ENCODE peak calls at places on chromosomes 11 and 22, in nine cellular contexts. P, I, K, Z, A, R, U, X and Y are unnamed samples.

GRCh38 chr11:117282956-117283355 is 8.2 kb upstream of the BACE1-AS start:
- DNase-seq in P (no peak), I (no peak), K (no peak), Z (no peak), A (no peak), R (no peak), U (no peak), X (no peak), Y (no peak)

GRCh38 chr11:44402466-44403075 is 92.6 kb upstream of the ALX4 start:
- DNase-seq in P (no peak), I (no peak), K (no peak), Z (no peak), A (no peak), R (no peak), U (no peak), X (no peak), Y (no peak)

GRCh38 chr11:132099692-132100091 is 729.3 kb downstream of the NTM start:
- DNase-seq in P (no peak), I (no peak), K (peak), Z (no peak), A (peak), R (peak), U (no peak), X (no peak), Y (no peak)

GRCh38 chr11:125165664-125166346 is 1.3 kb downstream of the PKNOX2 start:
- DNase-seq in P (no peak), I (peak), K (peak), Z (no peak), A (no peak), R (no peak), U (no peak), X (no peak), Y (no peak)

GRCh38 chr11:130897262-130898182 is 18.8 kb downstream of the SNX19 start:
- DNase-seq in P (no peak), I (no peak), K (no peak), Z (no peak), A (no peak), R (peak), U (peak), X (peak), Y (no peak)

GRCh38 chr11:69711824-69712801 is 8.3 kb upstream of the FGF19 start:
- DNase-seq in P (no peak), I (no peak), K (no peak), Z (no peak), A (no peak), R (no peak), U (no peak), X (no peak), Y (no peak)

GRCh38 chr11:65786786-65787636 is at the start of gene OVOL1:
- DNase-seq in P (no peak), I (peak), K (peak), Z (no peak), A (no peak), R (no peak), U (no peak), X (no peak), Y (no peak)

GRCh38 chr11:11426226-11426915 is 73.3 kb upstream of the CSNK2A3 start:
- DNase-seq in P (no peak), I (no peak), K (no peak), Z (no peak), A (no peak), R (no peak), U (no peak), X (no peak), Y (no peak)

GRCh38 chr11:33869511-33870422 is 22.1 kb downstream of the LMO2 start:
- DNase-seq in P (peak), I (peak), K (peak), Z (peak), A (peak), R (no peak), U (no peak), X (peak), Y (no peak)

GRCh38 chr11:124760205-124760652 is 1.9 kb downstream of the ESAM start:
- DNase-seq in P (no peak), I (no peak), K (no peak), Z (no peak), A (peak), R (no peak), U (no peak), X (no peak), Y (no peak)

GRCh38 chr11:60872124-60872951 is 5.0 kb downstream of the ZP1 start:
- DNase-seq in P (no peak), I (no peak), K (no peak), Z (no peak), A (no peak), R (peak), U (no peak), X (no peak), Y (peak)

GRCh38 chr11:78313181-78313788 is 104.3 kb downstream of the GAB2 start:
- DNase-seq in P (no peak), I (peak), K (no peak), Z (peak), A (no peak), R (no peak), U (peak), X (peak), Y (peak)

GRCh38 chr11:61173456-61173855 is 12.2 kb upstream of the VPS37C start:
- DNase-seq in P (no peak), I (no peak), K (no peak), Z (peak), A (no peak), R (no peak), U (no peak), X (no peak), Y (no peak)

GRCh38 chr22:36453266-36453607 is 28.2 kb downstream of the TXN2 start:
- DNase-seq in P (no peak), I (no peak), K (no peak), Z (no peak), A (no peak), R (no peak), U (no peak), X (no peak), Y (no peak)

GRCh38 chr11:27468643-27469332 is 3.8 kb downstream of the LGR4 start:
- DNase-seq in P (no peak), I (no peak), K (no peak), Z (no peak), A (no peak), R (peak), U (peak), X (peak), Y (no peak)

GRCh38 chr22:33049125-33049729 is 9.0 kb downstream of the SYN3 start:
- DNase-seq in P (peak), I (peak), K (peak), Z (peak), A (peak), R (peak), U (peak), X (peak), Y (peak)

GRCh38 chr22:24588370-24588755 is 4.5 kb downstream of the LRRC75B start:
- DNase-seq in P (no peak), I (no peak), K (no peak), Z (no peak), A (no peak), R (no peak), U (no peak), X (no peak), Y (no peak)

GRCh38 chr22:20093437-20093836 is 13.4 kb downstream of the DGCR8 start:
- DNase-seq in P (no peak), I (no peak), K (no peak), Z (no peak), A (no peak), R (no peak), U (no peak), X (no peak), Y (no peak)

GRCh38 chr11:65859812-65860277 is 388 bp upstream of the MUS81 start:
- DNase-seq in P (no peak), I (no peak), K (no peak), Z (no peak), A (no peak), R (no peak), U (no peak), X (no peak), Y (no peak)

GRCh38 chr11:123475478-123475877 is 45.4 kb downstream of the GRAMD1B start:
- DNase-seq in P (peak), I (peak), K (peak), Z (peak), A (no peak), R (no peak), U (no peak), X (no peak), Y (no peak)

GRCh38 chr11:74006743-74007304 is 2.1 kb downstream of the UCP3 start:
- DNase-seq in P (no peak), I (no peak), K (no peak), Z (no peak), A (no peak), R (no peak), U (no peak), X (no peak), Y (no peak)

GRCh38 chr11:38131535-38131934 is 1533.5 kb upstream of the RAG2 start:
- DNase-seq in P (no peak), I (no peak), K (no peak), Z (no peak), A (no peak), R (no peak), U (no peak), X (no peak), Y (no peak)

GRCh38 chr22:46010951-46011626 is 34.1 kb upstream of the WNT7B start:
- DNase-seq in P (no peak), I (no peak), K (no peak), Z (no peak), A (no peak), R (no peak), U (no peak), X (no peak), Y (no peak)

GRCh38 chr11:34641981-34642380 is 21.1 kb downstream of the EHF start:
- DNase-seq in P (no peak), I (peak), K (no peak), Z (no peak), A (no peak), R (no peak), U (no peak), X (no peak), Y (no peak)

GRCh38 chr22:19761500-19762314 is 1.1 kb downstream of the TBX1 start:
- DNase-seq in P (peak), I (no peak), K (peak), Z (no peak), A (no peak), R (no peak), U (no peak), X (no peak), Y (no peak)

GRCh38 chr11:15501566-15501965 is 386.8 kb downstream of the INSC start:
- DNase-seq in P (no peak), I (no peak), K (no peak), Z (no peak), A (no peak), R (no peak), U (no peak), X (no peak), Y (no peak)

GRCh38 chr11:112355726-112356125 is 95.1 kb upstream of the PLET1 start:
- DNase-seq in P (no peak), I (peak), K (peak), Z (peak), A (peak), R (peak), U (no peak), X (no peak), Y (no peak)

GRCh38 chr11:86182976-86183584 is 61.5 kb upstream of the EED start:
- DNase-seq in P (no peak), I (no peak), K (no peak), Z (no peak), A (no peak), R (no peak), U (peak), X (peak), Y (no peak)